ENCODE peak calls at places on chromosomes 2 and 18, in five cellular contexts. F, S, Y, I and C are unnamed samples.
A peak's percentile ranks its signal among the peaks of the same experiment; 100 is the strongest.

GRCh38 chr2:220748875-220749479 is 823.1 kb downstream of the EPHA4 start:
- DNase-seq in F (peak; percentile 34), S (no peak), Y (no peak), I (no peak), C (no peak)

GRCh38 chr18:77271720-77272481 is 22.3 kb downstream of the GALR1 start:
- DNase-seq in F (no peak), S (no peak), Y (no peak), I (no peak), C (no peak)

GRCh38 chr18:3281456-3282400 is 19.8 kb downstream of the MYL12B start:
- DNase-seq in F (peak; percentile 85), S (no peak), Y (no peak), I (peak; percentile 83), C (no peak)

GRCh38 chr2:106106627-106107508 is 87.2 kb downstream of the UXS1 start:
- DNase-seq in F (no peak), S (no peak), Y (no peak), I (no peak), C (no peak)

GRCh38 chr2:149221898-149222297 is 108.5 kb upstream of the LYPD6 start:
- DNase-seq in F (peak; percentile 31), S (no peak), Y (no peak), I (no peak), C (no peak)

GRCh38 chr2:216279011-216279410 is 93.3 kb downstream of the MARCHF4 start:
- DNase-seq in F (no peak), S (no peak), Y (no peak), I (no peak), C (no peak)

GRCh38 chr2:139643139-139643538 is 862.9 kb upstream of the NXPH2 start:
- DNase-seq in F (no peak), S (no peak), Y (no peak), I (no peak), C (no peak)

GRCh38 chr2:242030226-242030575 is 160.7 kb downstream of the RTP5 start:
- DNase-seq in F (no peak), S (peak; percentile 40), Y (no peak), I (no peak), C (peak; percentile 7)

GRCh38 chr2:152241956-152242355 is 66.4 kb upstream of the STAM2 start:
- DNase-seq in F (no peak), S (no peak), Y (no peak), I (peak; percentile 33), C (no peak)

GRCh38 chr2:27095745-27096651 is 9.4 kb downstream of the KHK start:
- DNase-seq in F (peak; percentile 80), S (peak; percentile 91), Y (peak; percentile 12), I (peak; percentile 77), C (peak; percentile 63)

GRCh38 chr2:233453916-233454315 is 99.6 kb downstream of the DGKD start:
- DNase-seq in F (no peak), S (no peak), Y (no peak), I (no peak), C (no peak)

GRCh38 chr2:189014426-189015138 is 40.4 kb downstream of the COL3A1 start:
- DNase-seq in F (no peak), S (no peak), Y (no peak), I (no peak), C (no peak)

GRCh38 chr2:128280901-128281321 is 37.8 kb downstream of the HS6ST1 start:
- DNase-seq in F (no peak), S (no peak), Y (no peak), I (peak; percentile 22), C (no peak)

GRCh38 chr18:13611058-13611615 is 115.2 kb downstream of the FAM210A start:
- DNase-seq in F (peak; percentile 51), S (no peak), Y (no peak), I (no peak), C (no peak)

GRCh38 chr2:241965931-241966412 is 96.4 kb downstream of the RTP5 start:
- DNase-seq in F (peak; percentile 56), S (no peak), Y (peak; percentile 26), I (no peak), C (peak; percentile 51)

GRCh38 chr2:118808429-118808809 is 39.0 kb downstream of the EN1 start:
- DNase-seq in F (peak; percentile 45), S (no peak), Y (no peak), I (no peak), C (no peak)

GRCh38 chr2:240820014-240820606 is at the start of gene KIF1A:
- DNase-seq in F (peak; percentile 90), S (no peak), Y (no peak), I (peak; percentile 80), C (no peak)

GRCh38 chr2:66481100-66481549 is 46.2 kb downstream of the MEIS1 start:
- DNase-seq in F (peak; percentile 68), S (no peak), Y (no peak), I (no peak), C (no peak)